ENCODE peak calls at places on chromosomes 13 and 19, in seven cellular contexts. H is T-cell; D is ELR; E is naive thymus-derived CD8-positive, alpha-beta T cell; S is activated T-helper 2 cell treated with anti-CD3 and anti-CD28 coated beads, Interferon-gamma antibody, Interleukin-2, Interleukin-4, amounts not matched to agents 10 μg/mL and 5 μg/mL and 100 μg/mL, durations not matched to agents 14 hours and 24 hours and 36 hours; R is ACHN; O is EL. N is an unnamed sample.
A peak's percentile ranks its signal among the peaks of the same experiment; 100 is the strongest.

GRCh38 chr13:42654760-42655159 is 80.8 kb downstream of the TNFSF11 start:
- DNase-seq in H (no peak), D (no peak), E (no peak), S (no peak), R (no peak), O (no peak), N (no peak)

GRCh38 chr13:89899302-89900103 is 1448.0 kb upstream of the MIR17HG start:
- DNase-seq in H (no peak), D (no peak), E (no peak), S (no peak), R (no peak), O (no peak), N (no peak)

GRCh38 chr19:4014541-4015491 is 7.3 kb downstream of the PIAS4 start:
- DNase-seq in H (no peak), D (no peak), E (peak; percentile 36), S (peak; percentile 40), R (no peak), O (no peak), N (no peak)

GRCh38 chr19:58356236-58356970 is 3.1 kb upstream of the A1BG start:
- DNase-seq in H (peak; percentile 31), D (no peak), E (peak; percentile 54), S (peak; percentile 50), R (no peak), O (peak; percentile 50), N (no peak)

GRCh38 chr19:38424272-38424671 is 1.7 kb downstream of the RASGRP4 start:
- DNase-seq in H (no peak), D (no peak), E (no peak), S (no peak), R (no peak), O (no peak), N (no peak)

GRCh38 chr13:87676254-87677042 is 5.3 kb downstream of the SLITRK5 start:
- DNase-seq in H (no peak), D (no peak), E (no peak), S (no peak), R (no peak), O (no peak), N (no peak)

GRCh38 chr19:47702671-47703070 is 10.6 kb upstream of the EHD2 start:
- DNase-seq in H (no peak), D (no peak), E (no peak), S (no peak), R (no peak), O (no peak), N (no peak)

GRCh38 chr13:22074403-22074802 is 403.5 kb downstream of the FGF9 start:
- DNase-seq in H (no peak), D (no peak), E (no peak), S (no peak), R (no peak), O (no peak), N (no peak)

GRCh38 chr13:21752501-21752900 is 81.6 kb downstream of the FGF9 start:
- DNase-seq in H (no peak), D (no peak), E (no peak), S (no peak), R (no peak), O (no peak), N (no peak)

GRCh38 chr13:30804474-30804873 is 69.1 kb downstream of the ALOX5AP start:
- DNase-seq in H (no peak), D (peak; percentile 46), E (no peak), S (no peak), R (no peak), O (no peak), N (no peak)

GRCh38 chr13:114157869-114158495 is 21.1 kb upstream of the CFAP97D2 start:
- DNase-seq in H (no peak), D (no peak), E (no peak), S (no peak), R (no peak), O (no peak), N (no peak)

N was measured in KG1.